ENCODE peak calls at places on chromosomes 2 and 18, in six cellular contexts. S, W, E, P, H and C are unnamed samples.
A peak's percentile ranks its signal among the peaks of the same experiment; 100 is the strongest.

GRCh38 chr18:58110398-58110797 is 66.4 kb downstream of the NEDD4L start:
- DNase-seq in S (no peak), H (no peak), E (no peak), P (no peak), W (no peak), C (no peak)

GRCh38 chr2:74525717-74526648 is at the start of gene DQX1:
- DNase-seq in H (no peak), W (no peak), S (no peak), P (no peak), E (no peak), C (no peak)

GRCh38 chr2:98654702-98655488 is 46.5 kb downstream of the UNC50 start:
- DNase-seq in E (peak; percentile 39), P (no peak), S (no peak), W (no peak), H (no peak), C (no peak)

GRCh38 chr2:95728878-95729511 is 137.2 kb downstream of the TRIM43 start:
- DNase-seq in W (peak; percentile 76), P (no peak), S (peak; percentile 33), E (peak; percentile 44), H (peak; percentile 72), C (no peak)

GRCh38 chr2:237980087-237980486 is 13.3 kb downstream of the UBE2F start:
- DNase-seq in E (no peak), P (no peak), W (no peak), S (no peak), H (no peak), C (no peak)

GRCh38 chr18:14970027-14970426 is 222.1 kb downstream of the ANKRD30B start:
- DNase-seq in W (no peak), S (no peak), H (peak; percentile 34), P (no peak), E (no peak), C (no peak)

GRCh38 chr2:238914648-238915015 is 66.7 kb downstream of the TWIST2 start:
- DNase-seq in W (no peak), S (no peak), E (no peak), H (no peak), P (no peak), C (no peak)

GRCh38 chr18:7415081-7415894 is 151.8 kb upstream of the PTPRM start:
- DNase-seq in P (no peak), E (no peak), W (no peak), H (no peak), S (no peak), C (no peak)